ENCODE peak calls at places on chromosomes 3 and 15, in six cellular contexts. K is H9, F is neuronal stem cell, R is IMR-90, Q is H1, I is mesenchymal stem cell. B is an unnamed sample.

GRCh38 chr3:17115186-17115585 is 230.4 kb downstream of the PLCL2 start:
- DNase-seq in K (no peak), F (no peak), R (no peak), Q (peak), I (no peak), B (peak)

GRCh38 chr15:86555114-86555513 is 475.4 kb downstream of the AGBL1 start:
- DNase-seq in K (no peak), F (no peak), R (no peak), Q (no peak), I (peak), B (no peak)

GRCh38 chr15:65400760-65401606 is 21.8 kb downstream of the IGDCC4 start:
- DNase-seq in K (peak), F (peak), R (peak), Q (peak), I (peak), B (peak)

GRCh38 chr15:65970937-65971740 is 101.8 kb downstream of the RAB11A start:
- DNase-seq in K (no peak), F (no peak), R (peak), Q (no peak), I (no peak), B (no peak)

GRCh38 chr3:144843099-144843498 is 871.5 kb downstream of the DIPK2A start:
- DNase-seq in K (no peak), F (no peak), R (no peak), Q (no peak), I (peak), B (no peak)

GRCh38 chr15:78620021-78620838 is 566 bp downstream of the CHRNA3 start:
- DNase-seq in K (peak), F (peak), R (no peak), Q (peak), I (peak), B (no peak)

GRCh38 chr3:112413074-112413473 is 80.1 kb downstream of the CD200 start:
- DNase-seq in K (no peak), F (no peak), R (no peak), Q (no peak), I (no peak), B (no peak)

GRCh38 chr3:127914584-127914983 is 448 bp upstream of the KBTBD12 start:
- DNase-seq in K (no peak), F (no peak), R (no peak), Q (no peak), I (no peak), B (no peak)

GRCh38 chr3:169659858-169660614 is 3.5 kb downstream of the MECOM start:
- DNase-seq in K (peak), F (peak), R (no peak), Q (peak), I (no peak), B (no peak)

GRCh38 chr15:48939686-48940085 is 24.0 kb downstream of the SHC4 start:
- DNase-seq in K (no peak), F (no peak), R (peak), Q (no peak), I (peak), B (no peak)

GRCh38 chr3:193780810-193781472 is 187.9 kb downstream of the OPA1 start:
- DNase-seq in K (peak), F (peak), R (peak), Q (peak), I (peak), B (peak)

GRCh38 chr15:71651750-71652186 is 158.6 kb upstream of the NR2E3 start:
- DNase-seq in K (peak), F (peak), R (peak), Q (peak), I (peak), B (peak)

GRCh38 chr15:57375827-57376694 is at the start of gene CGNL1:
- DNase-seq in K (peak), F (peak), R (no peak), Q (peak), I (peak), B (peak)

GRCh38 chr15:47718474-47719440 is 1.5 kb downstream of the SEMA6D start:
- DNase-seq in K (no peak), F (no peak), R (peak), Q (peak), I (peak), B (no peak)

GRCh38 chr3:60917136-60917535 is 334.1 kb downstream of the FHIT start:
- DNase-seq in K (no peak), F (no peak), R (no peak), Q (no peak), I (no peak), B (no peak)

GRCh38 chr3:126781889-126782491 is 78.0 kb downstream of the CHCHD6 start:
- DNase-seq in K (no peak), F (no peak), R (peak), Q (no peak), I (peak), B (no peak)

GRCh38 chr3:28036599-28037575 is 204.5 kb upstream of the CMC1 start:
- DNase-seq in K (no peak), F (no peak), R (no peak), Q (no peak), I (no peak), B (no peak)
- H4K8ac ChIP-seq in K (no peak), F (no peak), R (no peak), Q (no peak), I (no peak), B (no peak)

GRCh38 chr15:101294731-101295606 is at the start of gene SNRPA1:
- DNase-seq in K (peak), F (peak), R (peak), Q (peak), I (peak), B (peak)
- H2AK5ac ChIP-seq in K (no peak), F (peak), R (peak), Q (no peak), I (peak), B (peak)

GRCh38 chr3:179565496-179565895 is 2.8 kb downstream of the ACTL6A start:
- DNase-seq in K (no peak), F (no peak), R (no peak), Q (no peak), I (no peak), B (no peak)

GRCh38 chr3:179562467-179563297 is at the start of gene ACTL6A:
- DNase-seq in K (peak), F (peak), R (peak), Q (peak), I (peak), B (peak)

GRCh38 chr3:179558742-179559364 is 3.9 kb upstream of the ACTL6A start:
- DNase-seq in K (peak), F (peak), R (peak), Q (peak), I (peak), B (peak)

GRCh38 chr3:179563298-179563934 is 690 bp downstream of the ACTL6A start:
- DNase-seq in K (peak), F (peak), R (peak), Q (peak), I (peak), B (peak)

GRCh38 chr3:179560791-179561190 is 1.9 kb upstream of the ACTL6A start:
- DNase-seq in K (no peak), F (no peak), R (no peak), Q (no peak), I (no peak), B (no peak)
- H3K14ac ChIP-seq in K (no peak), F (no peak), R (no peak), Q (no peak), I (no peak), B (no peak)

GRCh38 chr3:157174616-157175498 is 14.9 kb upstream of the CCNL1 start:
- DNase-seq in K (peak), F (peak), R (peak), Q (peak), I (peak), B (peak)
- H4K8ac ChIP-seq in K (no peak), F (no peak), R (peak), Q (peak), I (peak), B (peak)

DNA sequence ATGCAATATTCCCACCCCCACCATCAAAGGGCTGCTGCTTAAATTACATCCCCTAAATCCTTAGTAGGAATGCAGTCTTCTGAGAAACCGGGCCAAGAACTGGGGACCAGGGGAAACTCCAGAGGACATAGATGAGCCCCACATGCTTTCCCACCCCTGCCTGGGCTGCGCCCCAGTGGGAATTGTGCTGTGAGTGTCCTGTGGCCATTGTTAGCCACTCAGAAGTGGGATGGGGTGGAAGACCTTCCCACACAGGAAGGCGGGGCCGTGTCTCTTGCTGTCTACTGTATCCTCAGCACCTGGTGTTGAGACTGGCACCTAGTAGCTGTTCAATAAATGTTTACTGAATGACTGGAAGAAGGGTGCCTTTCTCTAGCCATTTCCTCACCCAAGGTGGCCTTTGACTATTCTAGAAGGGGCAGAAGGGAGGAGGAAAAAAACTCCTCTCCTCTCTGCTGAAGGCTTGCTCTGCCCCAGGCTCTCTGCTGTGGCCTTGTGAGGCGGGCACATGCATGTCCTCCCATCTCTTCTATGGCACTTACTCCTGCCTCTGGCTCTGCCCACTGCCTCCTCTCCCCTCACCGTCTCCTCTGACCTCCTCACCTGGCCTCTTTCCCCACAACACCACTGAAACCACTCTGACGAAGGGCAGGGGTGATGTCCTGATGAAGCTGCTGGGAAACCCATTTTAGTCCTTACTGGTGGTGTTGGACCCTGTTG is 36.8 kb upstream of the VPS8 start:
- DNase-seq in K (no peak), F (no peak), R (no peak), Q (no peak), I (no peak), B (no peak)
- H2AK5ac ChIP-seq in K (no peak), F (peak), R (no peak), Q (peak), I (no peak), B (no peak)

B was measured in trophoblast cell.